ENCODE peak calls at places on chromosomes 7 and 10, in seven cellular contexts. T is endodermal cell; I is CD4-positive, alpha-beta T cell; J is WERI-Rb-1; C is OCI-LY7; M is brain microvascular endothelial cell; S is CD8-positive, alpha-beta T cell. D is an unnamed sample.

GRCh38 chr7:30694218-30694745 is 12.0 kb upstream of the CRHR2 start:
- DNase-seq in T (no peak), J (peak), C (no peak), S (no peak), M (no peak), I (no peak), D (no peak)

GRCh38 chr10:116848032-116848911 is 1.0 kb upstream of the ENO4 start:
- DNase-seq in M (no peak), J (no peak), I (no peak), T (no peak), S (no peak), C (no peak), D (no peak)

GRCh38 chr10:121455377-121455776 is 142.9 kb downstream of the FGFR2 start:
- DNase-seq in S (no peak), I (no peak), J (no peak), C (no peak), M (no peak), T (peak), D (no peak)

GRCh38 chr7:46682841-46683624 is 762.0 kb upstream of the IGFBP3 start:
- DNase-seq in J (no peak), T (no peak), M (peak), I (no peak), C (no peak), S (no peak), D (no peak)

GRCh38 chr7:7641129-7641663 is 644 bp downstream of the UMAD1 start:
- DNase-seq in T (no peak), S (no peak), M (no peak), J (peak), I (no peak), C (no peak), D (no peak)

GRCh38 chr7:117072620-117073118 is 119.4 kb downstream of the ST7 start:
- DNase-seq in J (no peak), I (no peak), S (no peak), T (no peak), C (no peak), M (peak), D (peak)

GRCh38 chr7:6392712-6393666 is 54.8 kb downstream of the DAGLB start:
- DNase-seq in S (no peak), I (no peak), M (peak), T (no peak), C (no peak), J (no peak), D (no peak)

GRCh38 chr7:81173766-81174281 is 255.0 kb upstream of the SEMA3C start:
- DNase-seq in J (no peak), M (peak), C (no peak), S (no peak), I (no peak), T (no peak), D (no peak)

GRCh38 chr10:15168296-15168780 is at the start of gene NMT2:
- DNase-seq in M (no peak), I (no peak), J (peak), T (peak), S (no peak), C (peak), D (peak)

GRCh38 chr7:106504620-106505019 is 156.3 kb downstream of the CCDC71L start:
- DNase-seq in J (no peak), T (no peak), I (no peak), S (no peak), M (peak), C (no peak), D (no peak)

GRCh38 chr7:112739436-112740180 is 50.6 kb downstream of the TMEM168 start:
- DNase-seq in I (no peak), C (no peak), J (no peak), T (no peak), S (no peak), M (no peak), D (no peak)

GRCh38 chr10:3757638-3758490 is 27.1 kb downstream of the KLF6 start:
- DNase-seq in J (no peak), C (peak), T (no peak), M (no peak), I (peak), S (no peak), D (no peak)

GRCh38 chr7:92485974-92486373 is 8.2 kb upstream of the ERVW-1 start:
- DNase-seq in M (no peak), S (no peak), J (no peak), C (no peak), I (no peak), T (no peak), D (no peak)

GRCh38 chr10:133528845-133529575 is 1.8 kb downstream of the CYP2E1 start:
- DNase-seq in M (peak), S (no peak), I (no peak), C (no peak), J (peak), T (no peak), D (no peak)

GRCh38 chr7:106071999-106072714 is 40.0 kb downstream of the SYPL1 start:
- DNase-seq in C (no peak), T (peak), J (no peak), I (no peak), M (no peak), S (no peak), D (no peak)

GRCh38 chr7:101185258-101185839 is 5.3 kb upstream of the NAT16 start:
- DNase-seq in I (no peak), T (no peak), J (no peak), S (no peak), M (peak), C (no peak), D (no peak)

GRCh38 chr10:113381906-113382562 is 170.8 kb upstream of the HABP2 start:
- DNase-seq in J (no peak), S (peak), M (peak), C (peak), I (no peak), T (no peak), D (no peak)

GRCh38 chr7:122018032-122018431 is 126.0 kb downstream of the AASS start:
- DNase-seq in C (no peak), T (no peak), S (no peak), J (no peak), M (no peak), I (no peak), D (no peak)

GRCh38 chr10:88932539-88933256 is 19.9 kb downstream of the ACTA2 start:
- DNase-seq in M (peak), T (peak), J (peak), S (peak), C (peak), I (peak), D (peak)

GRCh38 chr10:98344589-98345038 is 70.4 kb downstream of the PYROXD2 start:
- DNase-seq in I (no peak), J (no peak), T (no peak), C (peak), M (no peak), S (no peak), D (no peak)

GRCh38 chr10:70786799-70787415 is 1.7 kb upstream of the TBATA start:
- DNase-seq in J (no peak), T (peak), C (no peak), S (peak), I (no peak), M (peak), D (no peak)

GRCh38 chr10:31706921-31707571 is 221.6 kb downstream of the ARHGAP12 start:
- DNase-seq in S (no peak), M (no peak), T (peak), J (peak), I (no peak), C (no peak), D (no peak)

GRCh38 chr10:70830185-70830584 is 14.4 kb downstream of the SGPL1 start:
- DNase-seq in T (no peak), I (no peak), C (no peak), J (no peak), S (no peak), M (no peak), D (no peak)

GRCh38 chr10:1301138-1301537 is 245.0 kb downstream of the WDR37 start:
- DNase-seq in M (no peak), I (no peak), J (no peak), C (no peak), T (no peak), S (no peak), D (no peak)

GRCh38 chr7:100358027-100358856 is at the start of gene PILRB:
- DNase-seq in J (no peak), M (no peak), I (no peak), C (peak), S (no peak), T (no peak), D (no peak)

GRCh38 chr7:44432381-44432977 is 58.0 kb downstream of the NUDCD3 start:
- DNase-seq in M (no peak), J (no peak), C (peak), T (no peak), I (no peak), S (no peak), D (no peak)

GRCh38 chr7:93601363-93601762 is 26.8 kb upstream of the CALCR start:
- DNase-seq in T (no peak), J (peak), C (no peak), S (no peak), M (no peak), I (no peak), D (no peak)

GRCh38 chr7:13852281-13852968 is 137.0 kb downstream of the ETV1 start:
- DNase-seq in M (no peak), S (no peak), J (no peak), I (no peak), C (no peak), T (no peak), D (no peak)

GRCh38 chr10:6958723-6959122 is 378.6 kb upstream of the PRKCQ start:
- DNase-seq in I (no peak), T (no peak), S (no peak), J (no peak), C (peak), M (no peak), D (no peak)
- H3K27ac ChIP-seq in I (no peak), T (no peak), S (no peak), J (no peak), C (no peak), M (no peak), D (no peak)

DNA sequence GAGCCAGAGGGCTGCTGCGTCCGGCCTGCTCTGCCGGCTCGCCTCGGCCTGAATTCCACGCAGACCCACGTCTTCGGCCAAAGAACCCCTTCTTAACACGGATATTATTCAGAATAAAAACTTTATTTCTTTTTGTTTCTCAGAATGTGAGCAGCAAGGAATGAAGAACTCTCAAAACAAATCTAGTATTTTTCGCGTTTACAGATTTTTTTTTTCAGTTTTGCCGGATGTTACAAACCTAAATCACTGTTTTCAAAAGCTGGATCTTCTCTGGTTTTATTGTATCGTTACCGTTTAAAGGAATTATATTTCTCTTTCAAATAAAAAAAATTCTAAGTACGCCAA is 4.4 kb upstream of the HOXA2 start:
- DNase-seq in C (no peak), T (no peak), M (no peak), I (no peak), J (no peak), S (no peak), D (no peak)
- H3K27ac ChIP-seq in C (no peak), T (peak), M (no peak), I (no peak), J (peak), S (no peak), D (no peak)

DNA sequence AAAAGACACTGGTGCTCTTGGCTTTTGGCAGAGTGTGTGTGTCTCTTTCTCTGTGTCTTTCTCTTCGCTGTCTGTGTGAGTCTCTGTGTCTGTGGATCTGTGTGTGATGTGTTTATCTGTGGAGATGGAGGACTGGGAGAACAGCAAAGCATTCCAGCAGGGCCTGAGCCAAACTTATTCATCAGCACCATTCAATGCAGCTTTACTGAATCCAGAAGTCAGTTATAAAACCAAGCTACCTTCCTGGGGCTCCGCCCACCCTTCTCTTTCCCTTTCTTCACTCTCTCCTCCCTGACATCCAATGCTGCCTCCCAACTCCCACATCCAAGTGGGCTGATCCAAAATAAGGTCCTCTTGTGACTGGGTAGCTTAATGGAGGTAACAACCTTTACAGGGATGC is 3.9 kb downstream of the SGMS1 start:
- DNase-seq in S (no peak), J (no peak), I (no peak), M (no peak), C (no peak), T (no peak), D (peak)
- H3K27ac ChIP-seq in S (no peak), J (no peak), I (no peak), M (no peak), C (peak), T (no peak), D (peak)

DNA sequence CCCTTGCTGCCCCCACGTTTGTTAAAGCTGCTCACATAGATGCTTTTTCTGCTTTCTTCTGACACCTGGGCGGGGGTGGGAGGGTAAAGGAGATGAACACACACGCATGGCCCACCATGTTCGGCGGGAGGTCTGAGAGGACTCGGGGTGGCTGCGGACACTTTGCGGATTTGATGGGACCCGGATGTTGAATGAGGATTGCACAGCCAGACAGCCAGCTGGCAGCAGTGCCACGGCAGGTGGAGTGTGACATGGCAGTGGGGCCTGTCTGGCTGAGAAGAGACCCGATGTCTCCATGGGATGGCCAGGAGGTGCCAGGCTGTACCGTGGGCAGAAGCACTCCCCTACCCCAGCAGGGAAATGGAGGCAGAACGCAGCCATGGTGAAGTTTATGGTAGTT is 31.2 kb downstream of the PPP2R2D start:
- DNase-seq in M (no peak), J (no peak), S (no peak), T (no peak), C (no peak), I (no peak), D (no peak)
- H3K27ac ChIP-seq in M (no peak), J (no peak), S (no peak), T (no peak), C (no peak), I (no peak), D (peak)

DNA sequence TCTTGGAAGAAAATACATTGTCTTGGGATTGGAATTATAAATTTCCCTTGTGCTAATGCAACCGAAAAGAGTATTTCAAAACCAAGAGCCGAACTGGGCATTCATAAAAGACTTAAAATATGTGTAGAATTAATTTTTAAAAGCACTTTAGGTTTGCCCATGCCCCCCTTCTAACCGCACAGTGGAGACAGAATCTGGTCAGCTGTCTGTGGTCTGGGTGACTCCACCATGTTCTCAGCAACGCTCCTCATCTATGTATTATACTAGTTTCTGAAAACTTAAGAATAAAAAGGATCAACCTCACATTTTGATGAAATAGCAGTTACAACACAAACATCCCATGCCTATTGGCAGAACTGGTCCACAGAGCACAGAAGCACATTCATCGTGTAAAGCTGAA is 192.6 kb upstream of the C7orf33 start:
- DNase-seq in I (no peak), J (no peak), M (no peak), S (no peak), C (no peak), T (no peak), D (no peak)
- H3K27ac ChIP-seq in I (no peak), J (no peak), M (no peak), S (no peak), C (no peak), T (no peak), D (no peak)

GRCh38 chr7:128217972-128218652 is 23.0 kb upstream of the LEP start:
- DNase-seq in M (no peak), C (no peak), J (no peak), S (no peak), I (no peak), T (no peak), D (no peak)
- H3K27ac ChIP-seq in M (no peak), C (no peak), J (no peak), S (no peak), I (no peak), T (no peak), D (no peak)

GRCh38 chr10:63760034-63760707 is 239.0 kb downstream of the REEP3 start:
- DNase-seq in M (no peak), I (no peak), C (no peak), T (no peak), J (no peak), S (no peak), D (no peak)
- H3K27ac ChIP-seq in M (no peak), I (no peak), C (no peak), T (no peak), J (no peak), S (no peak), D (no peak)

GRCh38 chr10:122863216-122863615 is 16.2 kb downstream of the FAM24B start:
- DNase-seq in I (no peak), T (no peak), M (no peak), J (no peak), C (no peak), S (no peak), D (no peak)

GRCh38 chr10:122864901-122865300 is 14.5 kb downstream of the FAM24B start:
- DNase-seq in S (no peak), M (no peak), T (no peak), C (no peak), J (no peak), I (no peak), D (no peak)

GRCh38 chr10:122861724-122862161 is 16.1 kb upstream of the CUZD1 start:
- DNase-seq in M (peak), J (no peak), T (no peak), S (no peak), C (no peak), I (no peak), D (no peak)

GRCh38 chr10:122859527-122859926 is 13.9 kb upstream of the CUZD1 start:
- DNase-seq in S (no peak), J (no peak), C (no peak), M (no peak), I (no peak), T (no peak), D (no peak)

DNA sequence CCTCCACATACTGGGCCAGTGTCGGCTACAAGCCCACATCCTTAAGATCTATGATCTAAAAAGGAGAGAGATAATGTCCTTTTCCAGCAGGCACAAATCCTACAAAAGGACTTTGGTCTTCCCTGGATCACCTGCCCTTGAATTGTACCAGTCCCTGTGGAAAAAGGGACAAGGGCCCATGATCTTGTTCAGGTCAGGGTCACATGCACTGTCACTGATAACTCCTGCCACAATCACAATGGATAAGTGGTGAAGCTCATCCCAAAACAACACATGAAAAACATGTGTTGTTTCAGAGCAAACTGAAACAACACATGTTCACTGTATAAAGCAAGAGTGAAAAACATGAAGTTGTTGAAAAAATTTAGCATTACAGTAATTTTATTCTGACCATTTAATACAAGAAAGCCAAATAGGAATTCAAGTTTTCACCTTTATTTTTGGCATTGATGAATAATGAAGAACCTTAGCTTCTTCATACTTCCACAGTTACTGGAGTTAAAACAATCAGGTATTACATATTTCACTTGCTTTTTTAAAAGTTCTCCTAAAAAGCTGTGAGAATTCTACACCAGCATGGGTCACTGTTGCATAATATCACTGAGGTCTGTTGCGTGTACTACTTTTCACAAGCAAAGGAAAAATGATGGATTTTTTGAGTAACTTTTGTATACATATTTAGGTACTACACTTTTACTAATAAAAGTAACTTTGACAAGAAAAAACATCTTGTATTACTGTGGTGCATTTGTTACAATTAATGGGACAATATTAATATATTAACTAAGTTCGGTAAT is 15.4 kb downstream of the FAM24B start:
- DNase-seq in T (no peak), J (no peak), S (no peak), I (no peak), M (no peak), C (no peak), D (no peak)
- H3K27ac ChIP-seq in T (no peak), J (no peak), S (no peak), I (no peak), M (no peak), C (no peak), D (no peak)

DNA sequence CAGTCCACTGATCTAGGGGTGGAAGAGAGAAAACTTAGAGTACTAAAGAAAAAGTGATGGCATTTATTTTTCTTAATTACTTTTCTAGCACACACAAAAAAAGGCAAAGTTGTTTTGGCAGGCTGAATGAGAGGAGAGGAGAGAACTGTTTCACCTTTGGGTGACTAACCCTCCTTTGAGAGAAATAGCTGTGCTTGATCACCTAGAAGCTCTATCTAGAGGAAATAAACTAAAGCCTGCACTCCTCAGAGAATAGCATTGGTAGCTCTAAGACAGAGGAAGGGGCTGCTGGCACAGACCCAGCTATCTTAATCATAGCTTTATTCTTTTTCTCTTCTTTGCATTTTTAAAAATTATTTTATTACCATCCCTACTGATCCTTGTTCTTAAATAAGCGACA is 6.3 kb downstream of the TMEM243 start:
- DNase-seq in S (no peak), M (no peak), C (no peak), I (no peak), T (no peak), J (no peak), D (no peak)
- H3K27ac ChIP-seq in S (peak), M (no peak), C (peak), I (peak), T (no peak), J (no peak), D (no peak)